ENCODE peak calls at places on chromosomes 11 and 22, in ten cellular contexts. L, P, T, I, G, F, C, N, J and Q are unnamed samples.

GRCh38 chr11:77515483-77515882 is 41.6 kb upstream of the PAK1 start:
- DNase-seq in L (no peak), G (no peak), F (no peak), J (no peak), N (no peak), I (peak), C (no peak), P (no peak), T (no peak), Q (no peak)

GRCh38 chr11:100876826-100877545 is 189.9 kb downstream of the ARHGAP42 start:
- DNase-seq in P (no peak), F (no peak), C (no peak), G (no peak), L (no peak), N (no peak), I (peak), T (no peak), J (no peak), Q (no peak)

GRCh38 chr11:114080769-114081168 is 21.3 kb downstream of the ZBTB16 start:
- DNase-seq in I (no peak), L (no peak), T (peak), N (no peak), C (no peak), P (no peak), G (no peak), J (no peak), F (no peak), Q (no peak)

GRCh38 chr11:61688368-61689163 is 8.4 kb downstream of the DAGLA start:
- DNase-seq in L (peak), C (no peak), T (peak), J (peak), F (no peak), P (no peak), G (peak), I (no peak), N (peak), Q (peak)

GRCh38 chr11:69262918-69263735 is 30.8 kb upstream of the MYEOV start:
- DNase-seq in J (no peak), C (no peak), I (no peak), F (no peak), G (no peak), N (no peak), T (no peak), L (no peak), P (no peak), Q (no peak)

GRCh38 chr11:130631119-130631518 is 182.7 kb downstream of the ADAMTS15 start:
- DNase-seq in P (no peak), C (no peak), I (no peak), T (no peak), F (no peak), G (no peak), N (no peak), L (no peak), J (no peak), Q (no peak)

GRCh38 chr22:20214853-20215252 is 53.3 kb downstream of the RTN4R start:
- DNase-seq in C (no peak), F (no peak), G (no peak), I (no peak), T (no peak), P (no peak), L (no peak), J (no peak), N (no peak), Q (no peak)

GRCh38 chr22:40324468-40325305 is 21.6 kb upstream of the ADSL start:
- DNase-seq in G (no peak), T (no peak), J (no peak), L (no peak), F (peak), C (no peak), N (no peak), P (no peak), I (no peak), Q (no peak)

GRCh38 chr11:122330466-122330865 is 214.5 kb upstream of the BLID start:
- DNase-seq in L (no peak), F (no peak), N (no peak), I (no peak), J (no peak), T (no peak), C (no peak), P (no peak), G (no peak), Q (no peak)

GRCh38 chr11:32005786-32006406 is 85.0 kb upstream of the RCN1 start:
- DNase-seq in T (no peak), G (no peak), N (no peak), P (no peak), F (no peak), C (no peak), J (no peak), I (no peak), L (no peak), Q (no peak)

GRCh38 chr11:124884869-124885479 is 12.7 kb downstream of the ROBO4 start:
- DNase-seq in P (no peak), L (no peak), T (no peak), N (no peak), F (no peak), J (no peak), G (no peak), I (no peak), C (no peak), Q (no peak)

GRCh38 chr11:9332655-9333054 is 18.3 kb upstream of the TMEM41B start:
- DNase-seq in F (no peak), J (no peak), I (no peak), N (no peak), G (no peak), L (no peak), C (no peak), P (no peak), T (no peak), Q (no peak)

GRCh38 chr22:39216143-39216490 is 28.7 kb downstream of the PDGFB start:
- DNase-seq in T (no peak), J (peak), L (no peak), I (no peak), N (no peak), G (peak), F (no peak), P (no peak), C (no peak), Q (no peak)

GRCh38 chr11:2525941-2526807 is 81.4 kb downstream of the KCNQ1 start:
- DNase-seq in F (no peak), J (peak), L (peak), N (no peak), T (peak), P (no peak), I (no peak), C (no peak), G (peak), Q (no peak)

GRCh38 chr22:50684501-50684900 is 11.9 kb downstream of the SHANK3 start:
- DNase-seq in L (no peak), T (no peak), C (no peak), I (no peak), P (no peak), F (no peak), J (no peak), N (no peak), G (no peak), Q (no peak)

GRCh38 chr22:18144105-18144504 is 5.9 kb upstream of the USP18 start:
- DNase-seq in T (no peak), G (no peak), N (no peak), I (no peak), L (no peak), P (no peak), J (no peak), F (no peak), C (no peak), Q (no peak)

GRCh38 chr11:117876049-117876340 is 463 bp downstream of the FXYD6 start:
- DNase-seq in J (no peak), C (no peak), I (no peak), T (no peak), N (no peak), F (no peak), G (no peak), L (no peak), P (no peak), Q (no peak)

GRCh38 chr11:96113100-96113710 is 189.3 kb upstream of the MTMR2 start:
- DNase-seq in P (no peak), F (no peak), T (no peak), J (no peak), N (no peak), G (no peak), C (no peak), L (no peak), I (no peak), Q (no peak)

GRCh38 chr11:12106501-12106900 is 3.9 kb upstream of the MICAL2 start:
- DNase-seq in N (no peak), I (no peak), P (no peak), J (no peak), F (no peak), G (no peak), C (no peak), L (no peak), T (no peak), Q (no peak)

GRCh38 chr22:50281957-50282356 is 11.8 kb upstream of the MAPK11 start:
- DNase-seq in N (no peak), G (peak), I (no peak), F (no peak), P (no peak), T (no peak), L (no peak), J (no peak), C (no peak), Q (no peak)

GRCh38 chr11:11010624-11011127 is 152.8 kb upstream of the ZBED5 start:
- DNase-seq in G (no peak), P (peak), C (no peak), N (no peak), I (peak), T (peak), F (no peak), L (no peak), J (no peak), Q (peak)

GRCh38 chr11:126766425-126766824 is 234.1 kb downstream of the KIRREL3 start:
- DNase-seq in N (no peak), T (no peak), I (peak), P (no peak), G (no peak), F (no peak), J (no peak), L (no peak), C (no peak), Q (no peak)

GRCh38 chr22:22182218-22182989 is 62.2 kb upstream of the VPREB1 start:
- DNase-seq in N (no peak), F (no peak), L (no peak), J (no peak), I (no peak), G (no peak), C (no peak), P (no peak), T (no peak), Q (no peak)

GRCh38 chr11:92770981-92771380 is 198.5 kb upstream of the MTNR1B start:
- DNase-seq in J (no peak), I (no peak), P (no peak), N (no peak), G (no peak), T (no peak), C (no peak), L (no peak), F (no peak), Q (no peak)

GRCh38 chr11:83157755-83158473 is 983 bp downstream of the PCF11 start:
- DNase-seq in F (no peak), T (peak), P (no peak), G (peak), N (peak), C (no peak), J (peak), L (peak), I (peak), Q (peak)

GRCh38 chr11:26474401-26474800 is 97.7 kb downstream of the MUC15 start:
- DNase-seq in J (no peak), G (no peak), T (no peak), F (no peak), P (no peak), I (no peak), C (no peak), N (no peak), L (no peak), Q (no peak)
- H3K27ac ChIP-seq in J (no peak), G (no peak), T (no peak), F (no peak), P (no peak), I (no peak), C (no peak), N (no peak), L (no peak), Q (no peak)

GRCh38 chr11:27387362-27387761 is 24.3 kb upstream of the CCDC34 start:
- DNase-seq in I (no peak), P (no peak), J (no peak), T (no peak), G (no peak), L (no peak), C (no peak), F (no peak), N (no peak), Q (no peak)

GRCh38 chr11:27383645-27384044 is 20.6 kb upstream of the CCDC34 start:
- DNase-seq in F (no peak), J (no peak), T (no peak), L (no peak), I (no peak), P (no peak), N (no peak), C (no peak), G (no peak), Q (no peak)

GRCh38 chr11:27386176-27386575 is 23.2 kb upstream of the CCDC34 start:
- DNase-seq in I (no peak), G (no peak), C (no peak), P (no peak), J (no peak), T (no peak), N (no peak), F (no peak), L (no peak), Q (no peak)

GRCh38 chr11:27388001-27388400 is 25.0 kb upstream of the CCDC34 start:
- DNase-seq in C (no peak), F (no peak), L (no peak), J (no peak), T (no peak), G (no peak), P (no peak), N (no peak), I (no peak), Q (no peak)

DNA sequence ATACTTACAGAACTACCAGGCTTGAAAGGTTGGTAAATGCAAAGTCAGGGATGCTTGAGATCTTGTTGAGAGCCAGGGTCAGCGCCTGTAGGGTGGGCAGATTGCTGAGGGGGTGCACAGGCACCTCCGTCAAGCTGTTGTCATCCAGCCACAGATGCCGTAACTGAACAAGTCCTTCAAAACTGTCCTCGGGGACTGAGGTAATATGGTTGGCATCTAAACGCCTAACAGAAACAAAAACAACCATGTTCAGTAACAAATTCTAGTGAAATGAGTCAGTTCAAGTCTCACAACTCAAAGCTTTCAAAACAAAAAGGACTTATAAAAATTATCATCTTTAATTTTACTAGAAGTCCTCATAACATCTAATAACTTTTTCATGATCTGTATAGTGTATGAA is 22.2 kb upstream of the CCDC34 start:
- DNase-seq in G (no peak), T (peak), P (no peak), F (no peak), N (no peak), J (no peak), C (no peak), I (no peak), L (no peak), Q (no peak)
- H3K4me3 ChIP-seq in G (no peak), T (peak), P (no peak), F (no peak), N (no peak), J (no peak), C (no peak), I (no peak), L (no peak), Q (no peak)

DNA sequence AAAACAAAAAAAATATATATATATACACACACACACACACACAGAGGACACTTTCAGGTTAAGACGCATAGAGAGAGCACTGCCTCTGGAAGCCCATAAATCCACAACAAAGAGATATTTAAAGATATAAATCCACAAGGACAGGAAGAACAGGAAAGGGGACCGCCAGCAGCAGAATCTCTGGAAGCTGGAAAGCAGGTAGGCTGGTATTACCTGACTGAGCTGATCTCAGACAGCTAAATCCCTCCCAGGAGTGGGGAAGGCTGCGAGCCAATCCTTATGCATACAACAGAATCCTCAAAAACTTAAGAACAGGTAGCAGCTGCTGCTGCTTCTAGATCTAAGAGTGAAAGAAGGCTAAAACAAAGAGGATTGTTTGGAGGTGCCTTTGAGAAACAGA is 1.8 kb upstream of the MCAT start:
- DNase-seq in G (no peak), T (no peak), P (no peak), C (no peak), N (no peak), I (no peak), J (no peak), F (no peak), L (no peak), Q (no peak)
- H3K27ac ChIP-seq in G (no peak), T (no peak), P (no peak), C (peak), N (peak), I (no peak), J (no peak), F (no peak), L (no peak), Q (no peak)

GRCh38 chr11:44753965-44754645 is 27.3 kb downstream of the TSPAN18 start:
- DNase-seq in I (no peak), J (no peak), L (no peak), G (no peak), T (peak), C (no peak), P (no peak), F (no peak), N (no peak), Q (peak)
- H3K4me3 ChIP-seq in I (no peak), J (no peak), L (no peak), G (no peak), T (no peak), C (no peak), P (no peak), F (no peak), N (no peak), Q (no peak)